ENCODE peak calls at places on chromosomes 1 and 21, in five cellular contexts. J is WERI-Rb-1; A is NCI-H1092; C is central memory CD4-positive, alpha-beta T cell; Z is activated CD8-positive, alpha-beta memory T cell treated with anti-CD3 and anti-CD28 coated beads for 1 hour. F is an unnamed sample.
A peak's percentile ranks its signal among the peaks of the same experiment; 100 is the strongest.

GRCh38 chr1:212613440-212614335 is 5.1 kb downstream of the ATF3 start:
- DNase-seq in A (no peak), J (no peak), Z (no peak), C (no peak), F (no peak)

GRCh38 chr1:31372961-31373896 is at the start of gene FABP3:
- DNase-seq in A (peak; percentile 27), C (no peak), Z (no peak), J (peak; percentile 78), F (peak; percentile 87)

GRCh38 chr1:218617986-218618385 is 272.9 kb downstream of the TGFB2 start:
- DNase-seq in Z (no peak), J (no peak), C (no peak), A (no peak), F (no peak)

GRCh38 chr1:235557495-235557894 is 53.2 kb upstream of the B3GALNT2 start:
- DNase-seq in J (peak; percentile 40), Z (no peak), C (no peak), A (no peak), F (no peak)

GRCh38 chr1:200739499-200740290 is 1.0 kb downstream of the CAMSAP2 start:
- DNase-seq in Z (no peak), J (no peak), C (peak; percentile 0), A (no peak), F (no peak)

GRCh38 chr1:227318852-227319607 is 738 bp upstream of the CDC42BPA start:
- DNase-seq in A (peak; percentile 46), C (no peak), Z (no peak), J (peak; percentile 18), F (peak; percentile 75)

GRCh38 chr1:178704833-178705232 is 20.2 kb upstream of the RALGPS2 start:
- DNase-seq in J (no peak), A (no peak), Z (no peak), C (no peak), F (no peak)

GRCh38 chr1:147745271-147745670 is 15.1 kb downstream of the GJA5 start:
- DNase-seq in A (no peak), J (no peak), Z (no peak), C (no peak), F (no peak)

GRCh38 chr21:38440746-38441145 is 57.5 kb downstream of the ERG start:
- DNase-seq in Z (no peak), A (no peak), C (no peak), J (no peak), F (no peak)

GRCh38 chr1:93798301-93798700 is 80.7 kb downstream of the DNTTIP2 start:
- DNase-seq in J (no peak), C (no peak), A (no peak), Z (no peak), F (no peak)

GRCh38 chr1:28862571-28863403 is 50.8 kb downstream of the OPRD1 start:
- DNase-seq in Z (no peak), C (no peak), J (no peak), A (no peak), F (no peak)

GRCh38 chr1:51421961-51422360 is 91.6 kb upstream of the TTC39A start:
- DNase-seq in J (no peak), Z (no peak), A (no peak), C (peak; percentile 5), F (no peak)

GRCh38 chr1:227788279-227789041 is 27.0 kb upstream of the PRSS38 start:
- DNase-seq in J (peak; percentile 77), Z (no peak), A (peak; percentile 54), C (peak; percentile 73), F (peak; percentile 75)

GRCh38 chr1:2592672-2593071 is 6.1 kb downstream of the PRXL2B start:
- DNase-seq in Z (no peak), C (no peak), A (no peak), J (no peak), F (no peak)

F was measured in DMS79 treated with DMSO at 0.1 percent for 48 hours.